ENCODE peak calls at places on chromosomes 11 and 22, in eight cellular contexts. L is head of caudate nucleus; S is H4; K is frontal cortex; V is CD8-positive, alpha-beta T cell; C is cardiac fibroblast; B is iPS-NIHi11; A is NCI-H2081. J is an unnamed sample.
A peak's percentile ranks its signal among the peaks of the same experiment; 100 is the strongest.

GRCh38 chr22:27476318-27476717 is 325.2 kb downstream of the MN1 start:
- DNase-seq in L (no peak), S (no peak), K (no peak), V (no peak), C (no peak), B (no peak), A (no peak), J (no peak)

GRCh38 chr11:45209904-45210699 is 63.7 kb downstream of the PRDM11 start:
- DNase-seq in L (peak; percentile 64), S (no peak), K (peak; percentile 78), V (no peak), C (peak; percentile 80), B (peak; percentile 80), A (peak; percentile 23), J (peak; percentile 7)

GRCh38 chr11:133934599-133935550 is 21.9 kb downstream of the IGSF9B start:
- DNase-seq in L (peak; percentile 93), S (peak; percentile 60), K (peak; percentile 84), V (no peak), C (peak; percentile 30), B (no peak), A (no peak), J (peak; percentile 32)

GRCh38 chr11:134794192-134794591 is 382.1 kb upstream of the B3GAT1 start:
- DNase-seq in L (no peak), S (no peak), K (no peak), V (no peak), C (no peak), B (no peak), A (no peak), J (no peak)

GRCh38 chr22:27224485-27225364 is 567.3 kb downstream of the MIAT start:
- DNase-seq in L (no peak), S (peak; percentile 47), K (no peak), V (no peak), C (peak; percentile 41), B (no peak), A (no peak), J (peak; percentile 39)

GRCh38 chr11:124536520-124536919 is 6.9 kb downstream of the OR8B12 start:
- DNase-seq in L (no peak), S (peak; percentile 83), K (no peak), V (no peak), C (peak; percentile 91), B (peak; percentile 41), A (no peak), J (peak; percentile 9)

GRCh38 chr22:50252081-50253045 is 1.3 kb upstream of the HDAC10 start:
- DNase-seq in L (peak; percentile 43), S (peak; percentile 58), K (peak; percentile 75), V (peak; percentile 60), C (peak; percentile 68), B (peak; percentile 77), A (no peak), J (peak; percentile 86)

GRCh38 chr22:37741312-37741795 is 44.5 kb downstream of the TRIOBP start:
- DNase-seq in L (peak; percentile 30), S (peak; percentile 84), K (peak; percentile 55), V (no peak), C (peak; percentile 98), B (no peak), A (no peak), J (peak; percentile 97)

GRCh38 chr22:43243275-43243768 is 56.4 kb upstream of the TTLL12 start:
- DNase-seq in L (no peak), S (no peak), K (no peak), V (no peak), C (no peak), B (no peak), A (no peak), J (no peak)

GRCh38 chr11:65172600-65172999 is 2.6 kb downstream of the SPDYC start:
- DNase-seq in L (no peak), S (no peak), K (no peak), V (no peak), C (no peak), B (no peak), A (no peak), J (no peak)

GRCh38 chr22:38172489-38173155 is 9.0 kb downstream of the PLA2G6 start:
- DNase-seq in L (peak; percentile 56), S (peak; percentile 82), K (peak; percentile 70), V (peak; percentile 34), C (peak; percentile 76), B (no peak), A (no peak), J (no peak)

GRCh38 chr22:37244922-37245722 is 1.1 kb upstream of the RAC2 start:
- DNase-seq in L (no peak), S (no peak), K (no peak), V (no peak), C (no peak), B (no peak), A (no peak), J (no peak)

GRCh38 chr11:95588821-95589220 is 200.8 kb downstream of the FAM76B start:
- DNase-seq in L (no peak), S (no peak), K (no peak), V (no peak), C (no peak), B (no peak), A (no peak), J (no peak)